ENCODE peak calls at places on chromosome 18, in eight cellular contexts. R is K562, E is GM06990, X is nephron progenitor cell, A is cardiac fibroblast, P is astrocyte of the spinal cord, F is vagina, V is progenitor cell of endocrine pancreas. Q is an unnamed sample.

GRCh38 chr18:23357992-23358594 is 95.0 kb upstream of the RIOK3 start:
- DNase-seq in R (no peak), E (no peak), X (no peak), A (no peak), P (peak; percentile 26), F (no peak), V (no peak), Q (peak; percentile 45)

GRCh38 chr18:35580748-35581534 is 599 bp upstream of the GALNT1 start:
- DNase-seq in R (peak; percentile 76), E (peak; percentile 77), X (peak; percentile 69), A (peak; percentile 48), P (peak; percentile 38), F (no peak), V (peak; percentile 51), Q (peak; percentile 42)

GRCh38 chr18:10519999-10520935 is 5.6 kb upstream of the NAPG start:
- DNase-seq in R (peak; percentile 74), E (no peak), X (peak; percentile 77), A (peak; percentile 98), P (peak; percentile 88), F (no peak), V (peak; percentile 57), Q (peak; percentile 86)

GRCh38 chr18:51527826-51528225 is 330.3 kb upstream of the MEX3C start:
- DNase-seq in R (no peak), E (no peak), X (no peak), A (no peak), P (no peak), F (no peak), V (no peak), Q (no peak)

GRCh38 chr18:9851511-9851910 is 34.3 kb upstream of the TXNDC2 start:
- DNase-seq in R (no peak), E (no peak), X (no peak), A (peak; percentile 54), P (no peak), F (no peak), V (no peak), Q (no peak)

GRCh38 chr18:59715966-59716369 is 18.7 kb upstream of the CCBE1 start:
- DNase-seq in R (no peak), E (no peak), X (no peak), A (peak; percentile 98), P (peak; percentile 88), F (no peak), V (no peak), Q (no peak)

GRCh38 chr18:28136071-28136470 is 40.9 kb downstream of the CDH2 start:
- DNase-seq in R (no peak), E (no peak), X (no peak), A (no peak), P (no peak), F (no peak), V (no peak), Q (no peak)

GRCh38 chr18:60279394-60279793 is 93.2 kb downstream of the MC4R start:
- DNase-seq in R (no peak), E (no peak), X (no peak), A (no peak), P (no peak), F (no peak), V (no peak), Q (no peak)

GRCh38 chr18:21004721-21005120 is 106.9 kb downstream of the ROCK1 start:
- DNase-seq in R (no peak), E (no peak), X (no peak), A (peak; percentile 98), P (peak; percentile 84), F (no peak), V (no peak), Q (no peak)

GRCh38 chr18:75427603-75428002 is at the start of gene SMIM21:
- DNase-seq in R (no peak), E (no peak), X (no peak), A (no peak), P (no peak), F (no peak), V (no peak), Q (no peak)

GRCh38 chr18:8116346-8117007 is 492.8 kb upstream of the RAB12 start:
- DNase-seq in R (no peak), E (no peak), X (no peak), A (peak; percentile 86), P (peak; percentile 25), F (no peak), V (no peak), Q (no peak)

GRCh38 chr18:9000736-9001135 is 101.8 kb upstream of the NDUFV2 start:
- DNase-seq in R (no peak), E (no peak), X (no peak), A (peak; percentile 53), P (no peak), F (no peak), V (no peak), Q (no peak)

GRCh38 chr18:63999871-64000270 is 30.0 kb downstream of the SERPINB8 start:
- DNase-seq in R (no peak), E (no peak), X (no peak), A (no peak), P (no peak), F (no peak), V (no peak), Q (no peak)

GRCh38 chr18:69528439-69528838 is 127.8 kb downstream of the DOK6 start:
- DNase-seq in R (no peak), E (no peak), X (no peak), A (peak; percentile 36), P (peak; percentile 54), F (no peak), V (no peak), Q (no peak)

GRCh38 chr18:61851940-61852451 is 40.8 kb downstream of the RNF152 start:
- DNase-seq in R (no peak), E (no peak), X (no peak), A (peak; percentile 86), P (peak; percentile 77), F (no peak), V (no peak), Q (no peak)

GRCh38 chr18:75533954-75534353 is 106.5 kb upstream of the SMIM21 start:
- DNase-seq in R (no peak), E (no peak), X (no peak), A (peak; percentile 28), P (no peak), F (no peak), V (no peak), Q (peak; percentile 27)

GRCh38 chr18:13308369-13308768 is 89.8 kb downstream of the LDLRAD4 start:
- DNase-seq in R (no peak), E (no peak), X (no peak), A (no peak), P (no peak), F (no peak), V (no peak), Q (no peak)

GRCh38 chr18:2087877-2088673 is 483.2 kb downstream of the METTL4 start:
- DNase-seq in R (no peak), E (no peak), X (no peak), A (peak; percentile 77), P (no peak), F (no peak), V (no peak), Q (no peak)

DNA sequence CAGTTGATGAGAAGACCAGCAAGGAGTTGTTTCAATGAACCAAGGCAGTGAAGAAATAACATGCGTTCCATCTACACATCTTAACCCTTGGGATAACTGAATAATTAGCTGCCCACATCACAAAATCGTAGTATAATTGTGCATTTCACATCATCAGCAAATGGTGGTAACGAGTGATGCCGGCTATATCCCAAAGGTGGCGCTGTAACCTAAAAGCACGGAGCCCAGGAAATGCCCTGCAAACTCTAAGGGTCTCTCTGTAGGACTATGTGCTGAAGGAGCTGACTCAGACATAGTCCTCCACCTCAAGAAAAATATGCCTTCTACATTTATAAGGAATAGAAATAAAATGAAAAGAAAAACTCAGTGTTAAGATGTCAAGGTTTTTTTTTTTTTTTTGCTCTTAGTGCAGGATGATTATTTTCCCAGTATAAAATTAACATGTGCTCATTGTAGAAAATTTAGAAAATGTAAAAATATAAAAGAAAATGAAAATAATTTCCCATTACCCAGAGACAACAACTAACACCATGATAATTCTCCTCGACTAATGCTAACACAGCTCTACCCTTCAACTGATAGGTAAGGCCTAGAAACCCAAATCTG is 23.1 kb upstream of the DSG3 start:
- DNase-seq in R (peak; percentile 27), E (no peak), X (peak; percentile 57), A (peak; percentile 32), P (peak; percentile 43), F (no peak), V (no peak), Q (no peak)
- TF ChIP-seq CTCF in R (peak; percentile 81), E (peak; percentile 88), X (peak; percentile 94), A (peak; percentile 64), P (peak; percentile 81), F (no peak), V (peak; percentile 87), Q (no peak)

GRCh38 chr18:43719264-43719795 is 442.0 kb upstream of the SYT4 start:
- DNase-seq in R (no peak), E (no peak), X (no peak), A (no peak), P (no peak), F (no peak), V (no peak), Q (no peak)
- TF ChIP-seq CTCF in R (no peak), E (no peak), X (no peak), A (no peak), P (no peak), F (no peak), V (no peak), Q (no peak)

DNA sequence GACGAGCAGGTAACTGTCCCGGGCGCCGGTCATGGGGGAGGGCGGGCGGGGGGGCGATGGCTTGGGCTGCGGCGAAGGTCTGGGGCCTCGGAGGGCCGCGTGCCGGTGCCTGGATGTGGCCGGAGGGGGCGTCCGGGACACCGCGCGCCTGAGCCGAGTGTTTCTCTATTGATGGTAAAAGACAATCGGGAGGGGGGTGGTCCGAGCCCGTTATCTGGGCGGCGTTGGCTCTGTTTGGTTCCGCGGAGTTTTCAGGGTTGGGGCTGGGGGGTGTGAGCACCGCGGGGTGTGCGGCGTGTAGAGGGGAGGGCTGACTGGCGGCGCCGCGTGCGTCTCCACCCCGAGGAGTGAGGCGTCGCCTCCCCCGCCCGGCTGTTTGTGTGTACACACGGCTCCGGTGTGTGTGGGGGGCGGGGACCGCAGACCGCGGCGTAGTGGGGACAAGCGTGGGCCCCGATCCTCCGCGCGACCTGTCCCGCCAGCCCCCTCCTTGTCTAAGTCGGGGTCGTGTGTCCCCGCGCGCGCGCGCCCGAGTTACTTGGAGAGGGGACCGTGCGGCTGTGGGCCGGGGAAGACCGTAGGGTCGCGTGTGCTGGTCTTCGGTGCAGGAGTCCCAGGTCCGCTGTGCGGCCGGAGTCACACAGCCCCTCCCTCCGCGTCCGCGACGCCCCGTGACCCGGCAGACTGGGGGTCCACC is 1.6 kb downstream of the CTIF start:
- DNase-seq in R (peak; percentile 70), E (peak; percentile 44), X (peak; percentile 70), A (peak; percentile 67), P (peak; percentile 62), F (no peak), V (peak; percentile 34), Q (peak; percentile 54)
- TF ChIP-seq CTCF in R (peak; percentile 21), E (peak; percentile 13), X (no peak), A (no peak), P (peak; percentile 30), F (no peak), V (peak; percentile 47), Q (no peak)

DNA sequence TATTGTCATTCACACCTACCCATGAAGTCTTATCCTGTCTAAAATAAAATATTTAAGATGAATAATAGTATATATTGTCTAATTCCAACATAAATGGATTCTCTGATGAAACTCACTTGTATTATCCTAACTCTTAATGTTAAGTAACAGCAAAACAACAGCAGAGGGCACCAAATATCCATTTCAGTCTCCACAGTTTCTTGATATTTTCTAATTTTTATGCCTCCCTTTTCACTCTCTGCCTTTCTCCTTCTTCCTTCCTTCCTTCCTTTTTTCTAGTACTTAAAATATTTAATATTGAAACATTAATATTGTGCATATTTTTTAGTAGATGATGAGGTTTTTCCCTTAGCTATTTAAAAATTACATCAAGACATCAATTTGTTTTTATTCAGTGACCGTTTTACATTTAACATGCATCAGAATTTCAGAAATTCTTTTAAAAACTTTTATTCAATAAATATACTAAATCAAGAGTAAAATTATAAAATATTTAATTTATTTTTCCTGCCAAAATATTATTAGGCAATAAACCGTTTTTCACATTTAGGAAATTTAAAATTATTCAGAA is 97.6 kb downstream of the WDR7 start:
- DNase-seq in R (peak; percentile 6), E (no peak), X (peak; percentile 13), A (peak; percentile 67), P (peak; percentile 51), F (no peak), V (no peak), Q (no peak)
- TF ChIP-seq CTCF in R (no peak), E (peak; percentile 32), X (peak; percentile 86), A (peak; percentile 53), P (peak; percentile 49), F (no peak), V (peak; percentile 83), Q (peak; percentile 27)